ENCODE peak calls at places on chromosomes 16 and 17, in six cellular contexts. Q is uterus, K is GM13977, Y is nucleus accumbens, S is HuH-7, G is NCI-H1417. X is an unnamed sample.

GRCh38 chr17:57649731-57650484 is 95.2 kb downstream of the CCDC182 start:
- DNase-seq in Q (no peak), K (no peak), Y (no peak), S (no peak), G (no peak), X (no peak)

GRCh38 chr16:14344945-14345344 is 273.8 kb downstream of the MRTFB start:
- DNase-seq in Q (no peak), K (no peak), Y (no peak), S (no peak), G (no peak), X (no peak)

GRCh38 chr16:53753431-53753830 is 49.5 kb downstream of the FTO start:
- DNase-seq in Q (no peak), K (no peak), Y (no peak), S (no peak), G (no peak), X (no peak)

GRCh38 chr16:11994187-11995119 is 17.9 kb downstream of the SNX29 start:
- DNase-seq in Q (no peak), K (no peak), Y (peak; percentile 22), S (no peak), G (no peak), X (no peak)

GRCh38 chr16:85390511-85391174 is 222.5 kb upstream of the GSE1 start:
- DNase-seq in Q (peak; percentile 89), K (no peak), Y (no peak), S (peak; percentile 90), G (peak; percentile 29), X (no peak)

GRCh38 chr17:8940866-8941471 is 24.5 kb downstream of the PIK3R5 start:
- DNase-seq in Q (no peak), K (no peak), Y (no peak), S (no peak), G (no peak), X (no peak)

GRCh38 chr17:42337442-42337841 is 49.1 kb downstream of the STAT5A start:
- DNase-seq in Q (no peak), K (peak; percentile 72), Y (no peak), S (no peak), G (no peak), X (peak; percentile 77)

GRCh38 chr16:1159325-1159972 is 6.5 kb downstream of the CACNA1H start:
- DNase-seq in Q (no peak), K (no peak), Y (no peak), S (no peak), G (no peak), X (no peak)

GRCh38 chr17:40550608-40551007 is 14.7 kb downstream of the CCR7 start:
- DNase-seq in Q (peak; percentile 84), K (no peak), Y (no peak), S (no peak), G (peak; percentile 14), X (peak; percentile 6)

GRCh38 chr17:15154618-15155017 is 110.5 kb downstream of the PMP22 start:
- DNase-seq in Q (no peak), K (no peak), Y (no peak), S (no peak), G (no peak), X (no peak)

GRCh38 chr17:66727634-66728570 is 107.0 kb upstream of the CACNG5 start:
- DNase-seq in Q (peak; percentile 25), K (peak; percentile 79), Y (peak; percentile 54), S (peak; percentile 71), G (no peak), X (peak; percentile 23)

GRCh38 chr17:27631409-27631755 is 394 bp downstream of the LGALS9 start:
- DNase-seq in Q (no peak), K (peak; percentile 47), Y (no peak), S (no peak), G (no peak), X (no peak)

GRCh38 chr17:14784997-14785696 is 480.0 kb downstream of the PMP22 start:
- DNase-seq in Q (no peak), K (no peak), Y (no peak), S (peak; percentile 14), G (no peak), X (no peak)

GRCh38 chr17:38912221-38912813 is 13.1 kb upstream of the LASP1NB start:
- DNase-seq in Q (peak; percentile 73), K (no peak), Y (no peak), S (no peak), G (no peak), X (no peak)

GRCh38 chr16:30623558-30624283 is 13.5 kb upstream of the ZNF689 start:
- DNase-seq in Q (no peak), K (no peak), Y (no peak), S (no peak), G (no peak), X (no peak)

GRCh38 chr16:17343028-17343427 is 127.7 kb downstream of the XYLT1 start:
- DNase-seq in Q (no peak), K (peak; percentile 47), Y (no peak), S (no peak), G (no peak), X (peak; percentile 59)

GRCh38 chr16:21598676-21599157 is 660 bp upstream of the METTL9 start:
- DNase-seq in Q (no peak), K (no peak), Y (no peak), S (peak; percentile 16), G (no peak), X (peak; percentile 22)

GRCh38 chr17:18319604-18320256 is 4.6 kb downstream of the SMCR8 start:
- DNase-seq in Q (no peak), K (no peak), Y (no peak), S (peak; percentile 34), G (no peak), X (no peak)

GRCh38 chr16:54077412-54077821 is 209.2 kb downstream of the IRX3 start:
- DNase-seq in Q (no peak), K (no peak), Y (no peak), S (no peak), G (no peak), X (no peak)

GRCh38 chr17:2854662-2855061 is 58.4 kb downstream of the RAP1GAP2 start:
- DNase-seq in Q (peak; percentile 25), K (no peak), Y (no peak), S (no peak), G (no peak), X (no peak)

GRCh38 chr16:87207965-87208364 is 109.2 kb downstream of the C16orf95 start:
- DNase-seq in Q (no peak), K (no peak), Y (no peak), S (no peak), G (no peak), X (no peak)

GRCh38 chr16:79870016-79870886 is 269.7 kb upstream of the MAF start:
- DNase-seq in Q (no peak), K (no peak), Y (no peak), S (no peak), G (no peak), X (no peak)

GRCh38 chr17:31435581-31435980 is 44.1 kb downstream of the RAB11FIP4 start:
- DNase-seq in Q (no peak), K (no peak), Y (no peak), S (no peak), G (no peak), X (no peak)

GRCh38 chr16:71626018-71626857 is at the start of gene MARVELD3:
- DNase-seq in Q (no peak), K (peak; percentile 59), Y (no peak), S (peak; percentile 69), G (peak; percentile 60), X (no peak)

GRCh38 chr17:57186231-57187019 is 69.9 kb upstream of the MSI2 start:
- DNase-seq in Q (no peak), K (no peak), Y (no peak), S (no peak), G (no peak), X (no peak)

GRCh38 chr16:88118376-88118775 is 167.1 kb downstream of the BANP start:
- DNase-seq in Q (no peak), K (no peak), Y (no peak), S (no peak), G (no peak), X (no peak)

GRCh38 chr16:89069920-89070319 is 23.7 kb upstream of the ACSF3 start:
- DNase-seq in Q (no peak), K (no peak), Y (no peak), S (no peak), G (no peak), X (no peak)

GRCh38 chr16:31301708-31302400 is 42.1 kb downstream of the ITGAM start:
- DNase-seq in Q (no peak), K (no peak), Y (no peak), S (peak; percentile 17), G (no peak), X (no peak)

X was measured in activated T-helper 2 cell treated with anti-CD3 and anti-CD28 coated beads, Interferon-gamma antibody, Interleukin-2, Interleukin-4, amounts not matched to agents 10 μg/mL and 5 μg/mL and 100 μg/mL, durations not matched to agents 14 hours and 24 hours and 36 hours.